ENCODE peak calls at places on chromosomes 1 and 21, in seven cellular contexts. One of them, this sample, is unnamed.

GRCh38 chr1:162822391-162823200 is 32.1 kb downstream of the HSD17B7 start:
- DNase-seq in left colon: peak; percentile 11
- DNase-seq in T-helper 2 cell: no peak
- DNase-seq in glutamatergic neuron: peak; percentile 45
- DNase-seq in activated naive CD4-positive, alpha-beta T cell treated with anti-CD3 and anti-CD28 coated beads for 36 hours: no peak
- DNase-seq in NCI-H748 treated with DMSO at 0.1 percent for 48 hours: peak; percentile 66
- DNase-seq in left ventricle myocardium inferior: no peak
- DNase-seq in this sample: no peak

GRCh38 chr21:34022557-34023335 is 50.6 kb upstream of the MRPS6 start:
- DNase-seq in left colon: no peak
- DNase-seq in glutamatergic neuron: no peak
- DNase-seq in NCI-H748 treated with DMSO at 0.1 percent for 48 hours: peak; percentile 14
- DNase-seq in left ventricle myocardium inferior: no peak
- DNase-seq in T-helper 2 cell: no peak
- DNase-seq in activated naive CD4-positive, alpha-beta T cell treated with anti-CD3 and anti-CD28 coated beads for 36 hours: peak; percentile 61
- DNase-seq in this sample: no peak

GRCh38 chr1:107842241-107842640 is 122.7 kb downstream of the VAV3 start:
- DNase-seq in T-helper 2 cell: no peak
- DNase-seq in glutamatergic neuron: no peak
- DNase-seq in left ventricle myocardium inferior: no peak
- DNase-seq in activated naive CD4-positive, alpha-beta T cell treated with anti-CD3 and anti-CD28 coated beads for 36 hours: peak; percentile 21
- DNase-seq in left colon: no peak
- DNase-seq in NCI-H748 treated with DMSO at 0.1 percent for 48 hours: no peak
- DNase-seq in this sample: no peak

GRCh38 chr1:248857201-248857600 is 1.7 kb downstream of the ZNF692 start:
- DNase-seq in T-helper 2 cell: no peak
- DNase-seq in left ventricle myocardium inferior: no peak
- DNase-seq in NCI-H748 treated with DMSO at 0.1 percent for 48 hours: no peak
- DNase-seq in left colon: no peak
- DNase-seq in glutamatergic neuron: no peak
- DNase-seq in activated naive CD4-positive, alpha-beta T cell treated with anti-CD3 and anti-CD28 coated beads for 36 hours: no peak
- DNase-seq in this sample: no peak

GRCh38 chr1:153783233-153784190 is 8.3 kb downstream of the SLC27A3 start:
- DNase-seq in T-helper 2 cell: peak; percentile 86
- DNase-seq in glutamatergic neuron: peak; percentile 95
- DNase-seq in left colon: peak; percentile 94
- DNase-seq in NCI-H748 treated with DMSO at 0.1 percent for 48 hours: peak; percentile 85
- DNase-seq in left ventricle myocardium inferior: peak; percentile 90
- DNase-seq in activated naive CD4-positive, alpha-beta T cell treated with anti-CD3 and anti-CD28 coated beads for 36 hours: peak; percentile 93
- DNase-seq in this sample: peak; percentile 94

GRCh38 chr1:32128971-32129370 is 21.1 kb downstream of the KPNA6 start:
- DNase-seq in left colon: no peak
- DNase-seq in T-helper 2 cell: no peak
- DNase-seq in left ventricle myocardium inferior: no peak
- DNase-seq in glutamatergic neuron: no peak
- DNase-seq in activated naive CD4-positive, alpha-beta T cell treated with anti-CD3 and anti-CD28 coated beads for 36 hours: no peak
- DNase-seq in NCI-H748 treated with DMSO at 0.1 percent for 48 hours: no peak
- DNase-seq in this sample: no peak

GRCh38 chr1:215824245-215824644 is 257.1 kb downstream of the KCTD3 start:
- DNase-seq in left colon: no peak
- DNase-seq in left ventricle myocardium inferior: no peak
- DNase-seq in NCI-H748 treated with DMSO at 0.1 percent for 48 hours: no peak
- DNase-seq in activated naive CD4-positive, alpha-beta T cell treated with anti-CD3 and anti-CD28 coated beads for 36 hours: no peak
- DNase-seq in glutamatergic neuron: no peak
- DNase-seq in T-helper 2 cell: no peak
- DNase-seq in this sample: no peak

GRCh38 chr1:204345425-204345824 is 14.3 kb downstream of the PLEKHA6 start:
- DNase-seq in NCI-H748 treated with DMSO at 0.1 percent for 48 hours: no peak
- DNase-seq in glutamatergic neuron: no peak
- DNase-seq in T-helper 2 cell: no peak
- DNase-seq in left colon: no peak
- DNase-seq in activated naive CD4-positive, alpha-beta T cell treated with anti-CD3 and anti-CD28 coated beads for 36 hours: no peak
- DNase-seq in left ventricle myocardium inferior: no peak
- DNase-seq in this sample: no peak

GRCh38 chr1:225834417-225835329 is 24.7 kb downstream of the EPHX1 start:
- DNase-seq in left ventricle myocardium inferior: peak; percentile 64
- DNase-seq in glutamatergic neuron: no peak
- DNase-seq in activated naive CD4-positive, alpha-beta T cell treated with anti-CD3 and anti-CD28 coated beads for 36 hours: no peak
- DNase-seq in NCI-H748 treated with DMSO at 0.1 percent for 48 hours: no peak
- DNase-seq in left colon: no peak
- DNase-seq in T-helper 2 cell: no peak
- DNase-seq in this sample: peak; percentile 83

GRCh38 chr1:205716371-205717132 is 33.4 kb downstream of the NUCKS1 start:
- DNase-seq in left colon: no peak
- DNase-seq in left ventricle myocardium inferior: no peak
- DNase-seq in T-helper 2 cell: no peak
- DNase-seq in glutamatergic neuron: no peak
- DNase-seq in NCI-H748 treated with DMSO at 0.1 percent for 48 hours: no peak
- DNase-seq in activated naive CD4-positive, alpha-beta T cell treated with anti-CD3 and anti-CD28 coated beads for 36 hours: no peak
- DNase-seq in this sample: no peak

GRCh38 chr1:89670168-89670567 is 37.2 kb downstream of the LRRC8C start:
- DNase-seq in NCI-H748 treated with DMSO at 0.1 percent for 48 hours: no peak
- DNase-seq in activated naive CD4-positive, alpha-beta T cell treated with anti-CD3 and anti-CD28 coated beads for 36 hours: no peak
- DNase-seq in glutamatergic neuron: no peak
- DNase-seq in left ventricle myocardium inferior: no peak
- DNase-seq in T-helper 2 cell: no peak
- DNase-seq in left colon: no peak
- DNase-seq in this sample: no peak

GRCh38 chr1:154443274-154444013 is 38.3 kb downstream of the IL6R start:
- DNase-seq in left ventricle myocardium inferior: no peak
- DNase-seq in activated naive CD4-positive, alpha-beta T cell treated with anti-CD3 and anti-CD28 coated beads for 36 hours: no peak
- DNase-seq in left colon: no peak
- DNase-seq in glutamatergic neuron: no peak
- DNase-seq in T-helper 2 cell: no peak
- DNase-seq in NCI-H748 treated with DMSO at 0.1 percent for 48 hours: no peak
- DNase-seq in this sample: no peak

GRCh38 chr1:63874278-63874880 is 100.6 kb downstream of the ROR1 start:
- DNase-seq in left ventricle myocardium inferior: no peak
- DNase-seq in glutamatergic neuron: no peak
- DNase-seq in activated naive CD4-positive, alpha-beta T cell treated with anti-CD3 and anti-CD28 coated beads for 36 hours: no peak
- DNase-seq in NCI-H748 treated with DMSO at 0.1 percent for 48 hours: no peak
- DNase-seq in left colon: no peak
- DNase-seq in T-helper 2 cell: no peak
- DNase-seq in this sample: no peak

GRCh38 chr1:20603473-20604464 is 14.9 kb downstream of the CDA start:
- DNase-seq in activated naive CD4-positive, alpha-beta T cell treated with anti-CD3 and anti-CD28 coated beads for 36 hours: no peak
- DNase-seq in T-helper 2 cell: no peak
- DNase-seq in left ventricle myocardium inferior: no peak
- DNase-seq in glutamatergic neuron: no peak
- DNase-seq in left colon: no peak
- DNase-seq in NCI-H748 treated with DMSO at 0.1 percent for 48 hours: no peak
- DNase-seq in this sample: no peak

GRCh38 chr1:175824079-175824478 is 80.7 kb upstream of the TNR start:
- DNase-seq in left ventricle myocardium inferior: no peak
- DNase-seq in left colon: peak; percentile 11
- DNase-seq in NCI-H748 treated with DMSO at 0.1 percent for 48 hours: no peak
- DNase-seq in T-helper 2 cell: no peak
- DNase-seq in activated naive CD4-positive, alpha-beta T cell treated with anti-CD3 and anti-CD28 coated beads for 36 hours: peak; percentile 59
- DNase-seq in glutamatergic neuron: peak; percentile 48
- DNase-seq in this sample: no peak

GRCh38 chr1:182786223-182787001 is 3.2 kb upstream of the NPL start:
- DNase-seq in activated naive CD4-positive, alpha-beta T cell treated with anti-CD3 and anti-CD28 coated beads for 36 hours: peak; percentile 65
- DNase-seq in NCI-H748 treated with DMSO at 0.1 percent for 48 hours: peak; percentile 28
- DNase-seq in left colon: peak; percentile 43
- DNase-seq in glutamatergic neuron: peak; percentile 79
- DNase-seq in T-helper 2 cell: no peak
- DNase-seq in left ventricle myocardium inferior: peak; percentile 32
- DNase-seq in this sample: peak; percentile 36

This sample was measured in uterus.